ENCODE peak calls at places on chromosomes 4 and X, in seven cellular contexts. One of them, this sample, is unnamed.

GRCh38 chr4:182582245-182582644 is 334.9 kb downstream of the DCTD start:
- DNase-seq in iris pigment epithelial cell: no peak
- DNase-seq in putamen: no peak
- DNase-seq in K562: no peak
- DNase-seq in T-helper 9 cell: no peak
- DNase-seq in HFF-Myc: no peak
- DNase-seq in GM23338: no peak
- DNase-seq in this sample: no peak

GRCh38 chrX:138191998-138192397 is 519.5 kb downstream of the FGF13 start:
- DNase-seq in HFF-Myc: no peak
- DNase-seq in iris pigment epithelial cell: peak
- DNase-seq in putamen: no peak
- DNase-seq in GM23338: peak
- DNase-seq in K562: peak
- DNase-seq in T-helper 9 cell: no peak
- DNase-seq in this sample: no peak

GRCh38 chrX:120794525-120794975 is 81.1 kb downstream of the CT47B1 start:
- DNase-seq in K562: no peak
- DNase-seq in iris pigment epithelial cell: peak
- DNase-seq in GM23338: no peak
- DNase-seq in T-helper 9 cell: no peak
- DNase-seq in putamen: peak
- DNase-seq in HFF-Myc: no peak
- DNase-seq in this sample: no peak

GRCh38 chr4:99808260-99808857 is 8.3 kb upstream of the DAPP1 start:
- DNase-seq in iris pigment epithelial cell: peak
- DNase-seq in K562: peak
- DNase-seq in putamen: peak
- DNase-seq in T-helper 9 cell: peak
- DNase-seq in GM23338: peak
- DNase-seq in HFF-Myc: no peak
- DNase-seq in this sample: no peak

GRCh38 chr4:10072420-10073017 is 44.1 kb downstream of the WDR1 start:
- DNase-seq in HFF-Myc: no peak
- DNase-seq in K562: no peak
- DNase-seq in iris pigment epithelial cell: no peak
- DNase-seq in T-helper 9 cell: no peak
- DNase-seq in putamen: no peak
- DNase-seq in GM23338: no peak
- DNase-seq in this sample: no peak

GRCh38 chrX:104482757-104483156 is 83.2 kb upstream of the IL1RAPL2 start:
- DNase-seq in T-helper 9 cell: no peak
- DNase-seq in iris pigment epithelial cell: peak
- DNase-seq in putamen: no peak
- DNase-seq in HFF-Myc: no peak
- DNase-seq in GM23338: peak
- DNase-seq in K562: peak
- DNase-seq in this sample: no peak

GRCh38 chr4:113593400-113594230 is 167.9 kb downstream of the CAMK2D start:
- DNase-seq in K562: no peak
- DNase-seq in putamen: no peak
- DNase-seq in HFF-Myc: no peak
- DNase-seq in T-helper 9 cell: no peak
- DNase-seq in iris pigment epithelial cell: no peak
- DNase-seq in GM23338: no peak
- DNase-seq in this sample: no peak

GRCh38 chrX:39982927-39983326 is 114.8 kb downstream of the BCOR start:
- DNase-seq in putamen: no peak
- DNase-seq in K562: no peak
- DNase-seq in GM23338: no peak
- DNase-seq in iris pigment epithelial cell: no peak
- DNase-seq in HFF-Myc: no peak
- DNase-seq in T-helper 9 cell: no peak
- DNase-seq in this sample: no peak

GRCh38 chr4:22498866-22499265 is 17.0 kb downstream of the ADGRA3 start:
- DNase-seq in iris pigment epithelial cell: no peak
- DNase-seq in HFF-Myc: no peak
- DNase-seq in GM23338: no peak
- DNase-seq in T-helper 9 cell: no peak
- DNase-seq in K562: no peak
- DNase-seq in putamen: no peak
- DNase-seq in this sample: no peak

GRCh38 chr4:75662626-75663025 is 10.6 kb downstream of the G3BP2 start:
- DNase-seq in GM23338: no peak
- DNase-seq in T-helper 9 cell: no peak
- DNase-seq in K562: no peak
- DNase-seq in HFF-Myc: no peak
- DNase-seq in iris pigment epithelial cell: no peak
- DNase-seq in putamen: no peak
- DNase-seq in this sample: no peak

GRCh38 chrX:20521245-20521644 is 254.5 kb upstream of the RPS6KA3 start:
- DNase-seq in HFF-Myc: no peak
- DNase-seq in T-helper 9 cell: no peak
- DNase-seq in GM23338: no peak
- DNase-seq in K562: no peak
- DNase-seq in iris pigment epithelial cell: peak
- DNase-seq in putamen: no peak
- DNase-seq in this sample: no peak

GRCh38 chrX:12360389-12360788 is 222.1 kb downstream of the FRMPD4 start:
- DNase-seq in GM23338: no peak
- DNase-seq in HFF-Myc: no peak
- DNase-seq in T-helper 9 cell: no peak
- DNase-seq in iris pigment epithelial cell: peak
- DNase-seq in putamen: no peak
- DNase-seq in K562: no peak
- DNase-seq in this sample: no peak

GRCh38 chr4:57156242-57156990 is 46.2 kb upstream of the IGFBP7 start:
- DNase-seq in iris pigment epithelial cell: peak
- DNase-seq in K562: no peak
- DNase-seq in putamen: peak
- DNase-seq in HFF-Myc: no peak
- DNase-seq in GM23338: no peak
- DNase-seq in T-helper 9 cell: no peak
- DNase-seq in this sample: no peak

GRCh38 chr4:27176881-27177280 is 316.2 kb downstream of the STIM2 start:
- DNase-seq in iris pigment epithelial cell: no peak
- DNase-seq in GM23338: no peak
- DNase-seq in putamen: no peak
- DNase-seq in HFF-Myc: no peak
- DNase-seq in K562: no peak
- DNase-seq in T-helper 9 cell: no peak
- DNase-seq in this sample: no peak

GRCh38 chr4:146637853-146638800 is 566 bp upstream of the POU4F2 start:
- DNase-seq in GM23338: peak
- DNase-seq in K562: no peak
- DNase-seq in putamen: no peak
- DNase-seq in iris pigment epithelial cell: no peak
- DNase-seq in HFF-Myc: no peak
- DNase-seq in T-helper 9 cell: no peak
- DNase-seq in this sample: no peak

GRCh38 chr4:119260528-119260927 is 48.0 kb downstream of the USP53 start:
- DNase-seq in K562: no peak
- DNase-seq in T-helper 9 cell: no peak
- DNase-seq in iris pigment epithelial cell: no peak
- DNase-seq in GM23338: no peak
- DNase-seq in putamen: no peak
- DNase-seq in HFF-Myc: no peak
- DNase-seq in this sample: no peak

GRCh38 chrX:140091276-140091886 is 126.1 kb upstream of the CXorf66 start:
- DNase-seq in iris pigment epithelial cell: no peak
- DNase-seq in T-helper 9 cell: peak
- DNase-seq in putamen: no peak
- DNase-seq in HFF-Myc: no peak
- DNase-seq in GM23338: peak
- DNase-seq in K562: peak
- DNase-seq in this sample: no peak

GRCh38 chr4:109213056-109213455 is 89.4 kb downstream of the COL25A1 start:
- DNase-seq in T-helper 9 cell: no peak
- DNase-seq in K562: no peak
- DNase-seq in GM23338: no peak
- DNase-seq in putamen: no peak
- DNase-seq in HFF-Myc: no peak
- DNase-seq in iris pigment epithelial cell: no peak
- DNase-seq in this sample: no peak

This sample was measured in heart left ventricle.